ENCODE peak calls at places on chromosomes 16 and 17, in four cellular contexts. V is NCI-H2081; K is smooth muscle cell of the brain vasculature; Z is stimulated activated CD8-positive, alpha-beta memory T cell treated with anti-CD3 and anti-CD28 coated beads, Interleukin-15, amount 100 ng/mL, for 4 hours. M is an unnamed sample.

GRCh38 chr17:40326832-40327199 is 17.8 kb downstream of the RARA start:
- DNase-seq in Z (no peak), K (no peak), V (no peak), M (no peak)

GRCh38 chr17:61815863-61816523 is 47.3 kb downstream of the BRIP1 start:
- DNase-seq in K (no peak), Z (no peak), V (peak; percentile 77), M (no peak)

GRCh38 chr16:84742561-84743200 is 42.9 kb downstream of the USP10 start:
- DNase-seq in V (no peak), K (no peak), Z (no peak), M (no peak)

GRCh38 chr17:73291260-73291801 is 20.5 kb downstream of the CDC42EP4 start:
- DNase-seq in Z (no peak), K (no peak), V (no peak), M (peak; percentile 90)

GRCh38 chr17:2040942-2041560 is 771 bp upstream of the OVCA2 start:
- DNase-seq in Z (no peak), V (no peak), K (no peak), M (no peak)

GRCh38 chr16:9332574-9333148 is 241.2 kb downstream of the HAPSTR1 start:
- DNase-seq in Z (no peak), V (no peak), K (no peak), M (no peak)

GRCh38 chr16:3444032-3444388 is 530 bp downstream of the NAA60 start:
- DNase-seq in Z (no peak), V (peak; percentile 76), K (no peak), M (peak; percentile 51)

GRCh38 chr16:3781421-3781820 is 64.1 kb upstream of the TRAP1 start:
- DNase-seq in V (no peak), K (no peak), Z (no peak), M (no peak)

GRCh38 chr17:32319548-32319905 is 22.4 kb downstream of the C17orf75 start:
- DNase-seq in Z (peak; percentile 43), K (no peak), V (peak; percentile 50), M (peak; percentile 77)

GRCh38 chr16:999677-1000076 is 18.1 kb downstream of the SOX8 start:
- DNase-seq in Z (no peak), V (no peak), K (no peak), M (no peak)

GRCh38 chr17:2982854-2983636 is 80.4 kb downstream of the OR1D5 start:
- DNase-seq in V (no peak), Z (no peak), K (no peak), M (no peak)

GRCh38 chr17:46088595-46088994 is 89.5 kb downstream of the STH start:
- DNase-seq in K (no peak), V (no peak), Z (no peak), M (no peak)

GRCh38 chr17:36938566-36939058 is 1.3 kb downstream of the LHX1 start:
- DNase-seq in Z (no peak), K (no peak), V (no peak), M (no peak)

GRCh38 chr16:75196826-75197225 is 10.1 kb downstream of the CTRB2 start:
- DNase-seq in Z (no peak), K (no peak), V (no peak), M (no peak)

GRCh38 chr16:1026784-1027415 is 45.3 kb downstream of the SOX8 start:
- DNase-seq in K (no peak), Z (no peak), V (no peak), M (no peak)

GRCh38 chr17:18074566-18075272 is 13.0 kb upstream of the DRG2 start:
- DNase-seq in V (no peak), Z (no peak), K (no peak), M (no peak)

GRCh38 chr16:28010671-28011070 is 52.8 kb downstream of the GSG1L start:
- DNase-seq in K (no peak), Z (no peak), V (no peak), M (no peak)

GRCh38 chr16:76214856-76215255 is 62.3 kb upstream of the CNTNAP4 start:
- DNase-seq in K (no peak), Z (no peak), V (no peak), M (no peak)

GRCh38 chr16:8516471-8516870 is 73.8 kb downstream of the TMEM114 start:
- DNase-seq in Z (no peak), K (no peak), V (no peak), M (no peak)

GRCh38 chr17:73091770-73092517 is 544 bp downstream of the SLC39A11 start:
- DNase-seq in K (no peak), Z (no peak), V (no peak), M (peak; percentile 33)

GRCh38 chr17:14061666-14062560 is 7.4 kb upstream of the COX10 start:
- DNase-seq in K (no peak), V (no peak), Z (no peak), M (no peak)

GRCh38 chr16:22075043-22075757 is 17.1 kb upstream of the VWA3A start:
- DNase-seq in V (no peak), Z (no peak), K (no peak), M (no peak)

GRCh38 chr16:8717892-8718400 is 43.5 kb downstream of the ABAT start:
- DNase-seq in Z (no peak), K (no peak), V (no peak), M (no peak)

GRCh38 chr17:301681-302299 is 50.8 kb downstream of the RPH3AL start:
- DNase-seq in K (no peak), V (no peak), Z (no peak), M (no peak)

GRCh38 chr17:48725005-48725293 is 2.0 kb downstream of the PRAC2 start:
- DNase-seq in K (no peak), V (no peak), Z (no peak), M (no peak)

GRCh38 chr17:73983623-73984410 is 219.7 kb upstream of the RPL38 start:
- DNase-seq in Z (no peak), K (no peak), V (no peak), M (no peak)

GRCh38 chr17:32341141-32341856 is 674 bp downstream of the C17orf75 start:
- DNase-seq in Z (no peak), K (no peak), V (peak; percentile 16), M (peak; percentile 68)

GRCh38 chr16:4689091-4689671 is 4.2 kb upstream of the NUDT16L1 start:
- DNase-seq in V (no peak), Z (no peak), K (no peak), M (no peak)

GRCh38 chr16:29909398-29909797 is 9.1 kb downstream of the ASPHD1 start:
- DNase-seq in V (no peak), Z (no peak), K (no peak), M (no peak)

GRCh38 chr17:7330099-7331015 is 1.2 kb upstream of the NEURL4 start:
- DNase-seq in K (peak; percentile 57), Z (peak; percentile 64), V (peak; percentile 70), M (peak; percentile 89)

M was measured in GM12865.